ENCODE peak calls at places on chromosomes 13 and 19, in seven cellular contexts. Y is ovary, U is HepG2, B is tibial nerve, L is SK-N-SH, Q is sigmoid colon, W is suprapubic skin. J is an unnamed sample.

GRCh38 chr19:5943623-5944022 is 29.6 kb downstream of the CAPS start:
- DNase-seq in W (no peak), Q (no peak), B (no peak), L (no peak), Y (no peak), U (no peak), J (no peak)

GRCh38 chr13:50290186-50290585 is 274.9 kb downstream of the KCNRG start:
- DNase-seq in Q (no peak), Y (no peak), B (no peak), W (no peak), L (no peak), U (no peak), J (no peak)

GRCh38 chr19:35063940-35064818 is 22.7 kb downstream of the HPN start:
- DNase-seq in B (no peak), Y (no peak), L (no peak), U (no peak), W (no peak), Q (no peak), J (no peak)

GRCh38 chr13:99656843-99657506 is 155.7 kb downstream of the TM9SF2 start:
- DNase-seq in Y (no peak), L (no peak), B (no peak), U (no peak), W (no peak), Q (no peak), J (no peak)

GRCh38 chr19:45069056-45069455 is 7.2 kb downstream of the ZNF296 start:
- DNase-seq in B (no peak), U (no peak), Y (no peak), W (no peak), L (peak), Q (no peak), J (peak)

GRCh38 chr13:24742294-24742693 is 21.7 kb upstream of the RNF17 start:
- DNase-seq in U (no peak), Q (no peak), B (no peak), W (no peak), Y (no peak), L (no peak), J (no peak)

GRCh38 chr13:97434417-97435296 is 688 bp downstream of the RAP2A start:
- DNase-seq in U (no peak), Q (peak), B (peak), W (peak), L (peak), Y (peak), J (peak)

GRCh38 chr13:105406551-105406950 is 1128.9 kb downstream of the EFNB2 start:
- DNase-seq in U (no peak), Q (no peak), B (no peak), Y (no peak), L (no peak), W (no peak), J (no peak)

GRCh38 chr13:38053896-38054295 is 184.3 kb upstream of the TRPC4 start:
- DNase-seq in B (no peak), Q (no peak), Y (no peak), U (no peak), W (no peak), L (no peak), J (no peak)

GRCh38 chr19:30854207-30854606 is 482.0 kb downstream of the ZNF536 start:
- DNase-seq in Y (no peak), B (no peak), U (no peak), L (no peak), W (no peak), Q (no peak), J (no peak)

GRCh38 chr19:51530616-51531015 is 854 bp downstream of the SIGLEC6 start:
- DNase-seq in Q (no peak), L (no peak), W (no peak), Y (no peak), U (no peak), B (no peak), J (no peak)

GRCh38 chr19:10227215-10227971 is 3.7 kb downstream of the S1PR2 start:
- DNase-seq in Q (peak), L (peak), U (no peak), Y (peak), B (peak), W (no peak), J (no peak)

GRCh38 chr19:10224337-10224736 is 6.8 kb downstream of the S1PR2 start:
- DNase-seq in Q (no peak), W (no peak), U (no peak), B (no peak), Y (no peak), L (no peak), J (no peak)

GRCh38 chr19:10226021-10226375 is 5.1 kb downstream of the S1PR2 start:
- DNase-seq in Y (peak), Q (no peak), B (no peak), W (no peak), U (no peak), L (no peak), J (no peak)

GRCh38 chr19:10228393-10228792 is 2.7 kb downstream of the S1PR2 start:
- DNase-seq in Y (no peak), W (no peak), U (no peak), L (no peak), Q (no peak), B (no peak), J (no peak)

GRCh38 chr19:10226376-10227214 is 4.5 kb downstream of the S1PR2 start:
- DNase-seq in U (no peak), B (peak), W (peak), L (peak), Y (peak), Q (peak), J (peak)
- H3K4me3 ChIP-seq in U (no peak), B (peak), W (peak), L (no peak), Y (peak), Q (peak), J (peak)

DNA sequence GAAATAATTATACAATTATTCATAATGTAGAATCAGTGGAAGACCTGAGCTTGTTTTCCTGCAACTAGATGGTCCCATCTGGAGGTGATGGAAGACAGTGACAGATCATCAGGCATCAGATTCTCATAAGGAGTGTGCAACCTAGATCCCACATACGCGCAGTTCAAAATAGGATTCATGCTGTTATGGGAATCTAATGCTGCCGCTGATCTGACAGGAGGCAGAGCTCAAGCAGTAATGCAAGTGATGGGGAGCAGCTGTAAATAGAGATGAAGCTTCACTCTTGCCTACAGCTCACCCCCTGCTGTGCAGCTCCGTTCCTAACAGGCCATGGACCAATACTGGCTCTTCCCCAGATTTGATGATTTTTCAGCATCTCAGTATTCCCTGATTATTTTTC is 208.4 kb upstream of the RXFP2 start:
- DNase-seq in Q (no peak), W (no peak), U (no peak), B (no peak), L (no peak), Y (no peak), J (no peak)
- TF ChIP-seq EP300 in Q (no peak), W (no peak), U (no peak), B (no peak), L (no peak), Y (no peak), J (no peak)

GRCh38 chr19:3575260-3575741 is 2.6 kb downstream of the HMG20B start:
- DNase-seq in U (peak), B (no peak), Y (no peak), Q (no peak), W (no peak), L (peak), J (peak)
- TF ChIP-seq CTCF in U (peak), B (no peak), Y (no peak), Q (no peak), W (no peak), L (no peak), J (no peak)

GRCh38 chr19:2167896-2168618 is 4.3 kb downstream of the DOT1L start:
- DNase-seq in L (no peak), Q (peak), Y (no peak), B (peak), W (no peak), U (peak), J (peak)
- H3K4me3 ChIP-seq in L (no peak), Q (peak), Y (no peak), B (peak), W (peak), U (no peak), J (peak)

GRCh38 chr13:47064381-47064780 is 167.5 kb upstream of the HTR2A start:
- DNase-seq in B (no peak), U (no peak), Q (no peak), W (no peak), L (no peak), Y (no peak), J (no peak)

GRCh38 chr13:47067296-47067695 is 170.4 kb upstream of the HTR2A start:
- DNase-seq in U (no peak), Y (no peak), L (no peak), Q (no peak), B (no peak), W (no peak), J (no peak)

GRCh38 chr13:47066261-47066660 is 169.4 kb upstream of the HTR2A start:
- DNase-seq in U (no peak), B (no peak), W (no peak), Q (no peak), Y (no peak), L (no peak), J (no peak)

GRCh38 chr13:47069133-47069532 is 172.3 kb upstream of the HTR2A start:
- DNase-seq in W (no peak), U (no peak), Q (no peak), L (no peak), B (no peak), Y (no peak), J (no peak)
- TF ChIP-seq EP300 in W (no peak), U (no peak), Q (no peak), L (no peak), B (no peak), Y (no peak), J (no peak)

GRCh38 chr13:80255946-80256345 is 85.0 kb downstream of the SPRY2 start:
- DNase-seq in U (no peak), W (no peak), L (no peak), Q (no peak), B (no peak), Y (no peak), J (no peak)

GRCh38 chr13:80245162-80245733 is 95.7 kb downstream of the SPRY2 start:
- DNase-seq in U (no peak), B (no peak), Q (no peak), W (no peak), Y (no peak), L (no peak), J (no peak)

GRCh38 chr13:80244574-80244973 is 96.4 kb downstream of the SPRY2 start:
- DNase-seq in Y (no peak), L (no peak), B (no peak), W (no peak), Q (no peak), U (no peak), J (no peak)

GRCh38 chr13:80251403-80251802 is 89.5 kb downstream of the SPRY2 start:
- DNase-seq in Y (no peak), Q (no peak), U (no peak), B (peak), L (no peak), W (no peak), J (no peak)

DNA sequence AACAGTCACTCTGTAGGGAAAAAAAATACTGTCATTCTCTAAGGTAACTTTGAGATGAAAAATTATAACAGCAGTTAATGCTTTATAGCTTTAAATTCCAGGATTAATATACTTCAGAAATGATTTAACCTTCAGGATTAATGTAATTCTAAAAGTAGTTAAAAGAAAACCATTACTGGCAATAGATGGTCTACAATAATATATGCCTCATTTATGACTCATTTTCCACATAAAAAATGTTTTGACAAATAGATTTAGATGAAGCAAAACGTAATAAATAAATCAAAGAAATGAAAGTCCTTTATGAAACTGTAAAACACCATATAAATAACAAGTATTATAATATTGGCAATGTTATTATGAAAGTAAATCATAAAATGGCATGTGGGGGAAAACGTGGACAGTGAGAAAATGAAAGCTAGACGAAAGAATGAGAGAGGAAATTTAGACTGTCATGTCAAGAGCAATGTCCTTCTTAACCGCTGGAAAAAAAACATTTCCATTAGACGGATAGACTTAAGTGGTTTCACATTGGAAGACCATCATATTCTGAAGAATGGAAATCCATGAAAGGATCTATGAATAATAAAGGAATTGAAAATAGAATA is 90.9 kb downstream of the SPRY2 start:
- DNase-seq in Y (no peak), U (no peak), W (no peak), B (no peak), L (no peak), Q (no peak), J (no peak)
- TF ChIP-seq CTCF in Y (no peak), U (no peak), W (no peak), B (no peak), L (no peak), Q (no peak), J (no peak)

GRCh38 chr19:57935731-57936130 is 529 bp upstream of the ZNF418 start:
- DNase-seq in Y (no peak), W (no peak), Q (no peak), L (no peak), B (no peak), U (no peak), J (no peak)
- H3K4me3 ChIP-seq in Y (no peak), W (no peak), Q (no peak), L (no peak), B (peak), U (no peak), J (no peak)

GRCh38 chr19:55473613-55474012 is 2.8 kb upstream of the ZNF628 start:
- DNase-seq in W (no peak), B (no peak), Y (no peak), Q (no peak), U (no peak), L (no peak), J (no peak)

GRCh38 chr19:55472463-55472862 is 4.0 kb upstream of the ZNF628 start:
- DNase-seq in Y (no peak), U (peak), Q (no peak), B (no peak), W (no peak), L (no peak), J (no peak)

GRCh38 chr19:55476100-55476775 is at the start of gene ZNF628:
- DNase-seq in B (peak), W (peak), Q (peak), L (peak), U (peak), Y (peak), J (peak)

GRCh38 chr19:55473201-55473600 is 3.2 kb upstream of the ZNF628 start:
- DNase-seq in L (no peak), Q (no peak), Y (no peak), B (no peak), W (no peak), U (no peak), J (no peak)

GRCh38 chr19:55474269-55475265 is 1.9 kb upstream of the ZNF628 start:
- DNase-seq in Y (no peak), B (no peak), U (no peak), W (no peak), Q (no peak), L (no peak), J (no peak)
- TF ChIP-seq EP300 in Y (no peak), B (no peak), U (no peak), W (no peak), Q (no peak), L (no peak), J (no peak)

J was measured in stomach.